ENCODE peak calls at places on chromosomes 12 and 14, in four cellular contexts. One of them, this sample, is unnamed.
A peak's percentile ranks its signal among the peaks of the same experiment; 100 is the strongest.

GRCh38 chr14:34766611-34767010 is 52.2 kb upstream of the CFL2 start:
- DNase-seq in body of pancreas: no peak
- DNase-seq in IMR-90: peak; percentile 10
- DNase-seq in fibroblast of villous mesenchyme: peak; percentile 45
- DNase-seq in this sample: peak; percentile 28

GRCh38 chr12:96015672-96016071 is 19.5 kb upstream of the HAL start:
- DNase-seq in body of pancreas: no peak
- DNase-seq in IMR-90: peak; percentile 22
- DNase-seq in fibroblast of villous mesenchyme: peak; percentile 40
- DNase-seq in this sample: peak; percentile 25

GRCh38 chr14:106848330-106849121 is 1322.1 kb downstream of the TMEM121 start:
- DNase-seq in body of pancreas: peak; percentile 41
- DNase-seq in IMR-90: no peak
- DNase-seq in fibroblast of villous mesenchyme: peak; percentile 24
- DNase-seq in this sample: no peak

GRCh38 chr12:103833095-103833777 is 7.8 kb downstream of the NT5DC3 start:
- DNase-seq in body of pancreas: no peak
- DNase-seq in IMR-90: peak; percentile 51
- DNase-seq in fibroblast of villous mesenchyme: peak; percentile 90
- DNase-seq in this sample: no peak

GRCh38 chr12:12505544-12506501 is 56.8 kb downstream of the DUSP16 start:
- DNase-seq in body of pancreas: no peak
- DNase-seq in IMR-90: peak; percentile 65
- DNase-seq in fibroblast of villous mesenchyme: peak; percentile 89
- DNase-seq in this sample: peak; percentile 35

GRCh38 chr12:79255326-79255725 is 390.8 kb downstream of the SYT1 start:
- DNase-seq in body of pancreas: no peak
- DNase-seq in IMR-90: peak; percentile 19
- DNase-seq in fibroblast of villous mesenchyme: peak; percentile 6
- DNase-seq in this sample: peak; percentile 16

GRCh38 chr14:82502043-82502442 is 968.4 kb upstream of the SEL1L start:
- DNase-seq in body of pancreas: no peak
- DNase-seq in IMR-90: no peak
- DNase-seq in fibroblast of villous mesenchyme: no peak
- DNase-seq in this sample: no peak

GRCh38 chr12:127107744-127108143 is 1159.2 kb upstream of the TMEM132C start:
- DNase-seq in body of pancreas: no peak
- DNase-seq in IMR-90: no peak
- DNase-seq in fibroblast of villous mesenchyme: no peak
- DNase-seq in this sample: no peak

GRCh38 chr14:63800651-63801385 is 52.0 kb upstream of the SYNE2 start:
- DNase-seq in body of pancreas: no peak
- DNase-seq in IMR-90: no peak
- DNase-seq in fibroblast of villous mesenchyme: peak; percentile 13
- DNase-seq in this sample: no peak

GRCh38 chr14:29782041-29782440 is 145.6 kb downstream of the PRKD1 start:
- DNase-seq in body of pancreas: no peak
- DNase-seq in IMR-90: no peak
- DNase-seq in fibroblast of villous mesenchyme: no peak
- DNase-seq in this sample: no peak

GRCh38 chr14:51082394-51082793 is 12.5 kb downstream of the TRIM9 start:
- DNase-seq in body of pancreas: no peak
- DNase-seq in IMR-90: no peak
- DNase-seq in fibroblast of villous mesenchyme: no peak
- DNase-seq in this sample: no peak

GRCh38 chr14:51087024-51087423 is 7.9 kb downstream of the TRIM9 start:
- DNase-seq in body of pancreas: no peak
- DNase-seq in IMR-90: no peak
- DNase-seq in fibroblast of villous mesenchyme: no peak
- DNase-seq in this sample: no peak

GRCh38 chr14:51085007-51085406 is 9.9 kb downstream of the TRIM9 start:
- DNase-seq in body of pancreas: no peak
- DNase-seq in IMR-90: no peak
- DNase-seq in fibroblast of villous mesenchyme: no peak
- DNase-seq in this sample: no peak

GRCh38 chr14:51089278-51089677 is 5.6 kb downstream of the TRIM9 start:
- DNase-seq in body of pancreas: no peak
- DNase-seq in IMR-90: no peak
- DNase-seq in fibroblast of villous mesenchyme: no peak
- DNase-seq in this sample: no peak

GRCh38 chr14:51086044-51086443 is 8.9 kb downstream of the TRIM9 start:
- DNase-seq in body of pancreas: no peak
- DNase-seq in IMR-90: no peak
- DNase-seq in fibroblast of villous mesenchyme: no peak
- DNase-seq in this sample: no peak
- TF ChIP-seq CTCF in body of pancreas: no peak
- TF ChIP-seq CTCF in IMR-90: no peak
- TF ChIP-seq CTCF in fibroblast of villous mesenchyme: no peak
- TF ChIP-seq CTCF in this sample: no peak

GRCh38 chr12:122137681-122138080 is 36.3 kb downstream of the IL31 start:
- DNase-seq in body of pancreas: no peak
- DNase-seq in IMR-90: no peak
- DNase-seq in fibroblast of villous mesenchyme: no peak
- DNase-seq in this sample: no peak
- H3K4me3 ChIP-seq in body of pancreas: no peak overlapping the region
- H3K4me3 ChIP-seq in IMR-90: no peak overlapping the region
- H3K4me3 ChIP-seq in fibroblast of villous mesenchyme: no peak overlapping the region
- H3K4me3 ChIP-seq in this sample: no peak overlapping the region

DNA sequence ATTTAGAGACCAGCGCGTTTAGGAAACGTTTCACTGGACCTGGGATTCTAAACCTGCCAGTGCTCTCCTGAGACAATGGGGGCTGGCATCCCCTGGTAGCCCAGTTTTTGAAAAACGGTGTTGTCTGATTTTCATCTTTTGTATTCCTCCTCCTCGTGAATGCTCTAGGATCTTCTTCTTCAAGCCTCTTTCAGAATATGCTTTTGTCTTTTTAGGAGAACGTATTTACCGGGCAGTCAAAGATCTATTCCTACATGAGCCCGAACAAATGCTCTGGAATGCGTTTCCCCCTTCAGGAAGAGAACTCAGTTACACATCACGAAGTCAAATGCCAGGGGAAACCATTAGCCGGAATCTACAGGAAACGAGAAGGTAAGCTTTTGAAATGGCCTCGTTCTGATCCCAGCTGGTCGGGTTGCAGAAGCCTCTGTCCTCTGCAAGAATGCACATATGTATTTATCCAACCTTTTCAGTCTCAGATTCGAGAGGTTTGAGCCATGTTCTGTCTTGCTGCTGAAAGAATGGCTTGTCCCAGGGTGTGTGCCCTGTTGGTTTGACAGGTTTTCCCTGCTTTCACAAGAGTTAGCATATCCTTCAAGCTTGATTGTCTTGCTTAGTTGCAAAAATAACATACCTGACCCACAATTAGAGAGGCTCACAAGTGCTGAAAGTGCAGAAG is 6.6 kb downstream of the KMT5A start:
- DNase-seq in body of pancreas: no peak
- DNase-seq in IMR-90: no peak
- DNase-seq in fibroblast of villous mesenchyme: no peak
- DNase-seq in this sample: peak; percentile 3
- TF ChIP-seq CTCF in body of pancreas: no peak
- TF ChIP-seq CTCF in IMR-90: no peak
- TF ChIP-seq CTCF in fibroblast of villous mesenchyme: no peak
- TF ChIP-seq CTCF in this sample: no peak

GRCh38 chr12:8689606-8690175 is 8.1 kb upstream of the RIMKLB start:
- DNase-seq in body of pancreas: no peak
- DNase-seq in IMR-90: no peak
- DNase-seq in fibroblast of villous mesenchyme: no peak
- DNase-seq in this sample: no peak

GRCh38 chr12:8692573-8692972 is 5.2 kb upstream of the RIMKLB start:
- DNase-seq in body of pancreas: no peak
- DNase-seq in IMR-90: peak; percentile 71
- DNase-seq in fibroblast of villous mesenchyme: peak; percentile 33
- DNase-seq in this sample: peak; percentile 76

DNA sequence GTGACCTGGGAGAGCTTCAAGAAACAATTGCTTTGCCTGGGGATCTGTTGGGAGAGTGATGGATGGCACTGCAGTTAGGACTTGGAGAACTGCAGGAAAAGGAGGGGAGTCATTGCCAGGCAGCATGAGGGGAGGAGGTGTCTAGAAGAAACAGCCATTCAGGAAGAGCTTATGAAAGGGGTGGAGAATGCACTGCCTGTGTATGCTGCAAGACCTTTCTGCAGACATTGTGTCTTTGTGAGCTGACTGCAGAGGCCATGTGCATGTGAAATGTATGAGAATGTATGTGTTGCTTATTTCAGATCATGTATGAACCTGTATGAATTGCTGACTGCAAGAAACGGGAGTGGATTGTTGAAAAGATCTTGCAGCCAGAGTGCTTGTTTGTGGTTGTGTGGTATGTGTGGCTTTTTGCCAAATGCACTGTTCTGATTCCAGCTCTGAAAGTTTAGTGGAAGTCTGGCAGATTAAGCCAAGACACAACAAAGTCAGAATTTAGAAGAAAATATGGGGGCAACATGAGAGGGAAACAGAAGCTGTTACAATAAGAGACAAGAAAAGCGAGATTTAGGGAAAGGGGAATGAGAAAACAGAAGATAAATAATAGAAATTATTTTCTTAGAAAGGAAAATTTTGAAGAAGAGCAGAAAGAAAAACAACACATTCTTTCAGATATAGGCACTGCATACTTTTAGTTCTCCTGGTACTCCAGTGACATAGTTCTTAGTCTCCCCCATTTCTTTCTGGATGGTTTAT is 9.8 kb upstream of the RIMKLB start:
- DNase-seq in body of pancreas: no peak
- DNase-seq in IMR-90: peak; percentile 82
- DNase-seq in fibroblast of villous mesenchyme: peak; percentile 78
- DNase-seq in this sample: peak; percentile 92
- H3K4me3 ChIP-seq in body of pancreas: no peak overlapping the region
- H3K4me3 ChIP-seq in IMR-90: no peak overlapping the region
- H3K4me3 ChIP-seq in fibroblast of villous mesenchyme: no peak overlapping the region
- H3K4me3 ChIP-seq in this sample: no peak overlapping the region

This sample was measured in astrocyte of the spinal cord.